ENCODE peak calls at places on chromosomes 6 and 20, in eight cellular contexts. One of them, this sample, is unnamed.

GRCh38 chr6:138248011-138248410 is 29.7 kb upstream of the PBOV1 start:
- DNase-seq in hepatocyte: no peak
- DNase-seq in kidney: no peak
- DNase-seq in CD8-positive, alpha-beta T cell: no peak
- DNase-seq in osteoblast: no peak
- DNase-seq in H1: no peak
- DNase-seq in suprapubic skin: no peak
- DNase-seq in psoas muscle: no peak
- DNase-seq in this sample: no peak

GRCh38 chr6:126252154-126252553 is 87.8 kb upstream of the CENPW start:
- DNase-seq in hepatocyte: no peak
- DNase-seq in kidney: no peak
- DNase-seq in CD8-positive, alpha-beta T cell: no peak
- DNase-seq in osteoblast: no peak
- DNase-seq in H1: no peak
- DNase-seq in suprapubic skin: no peak
- DNase-seq in psoas muscle: no peak
- DNase-seq in this sample: no peak

GRCh38 chr20:17904027-17904426 is 64.6 kb downstream of the SNX5 start:
- DNase-seq in hepatocyte: no peak
- DNase-seq in kidney: no peak
- DNase-seq in CD8-positive, alpha-beta T cell: no peak
- DNase-seq in osteoblast: no peak
- DNase-seq in H1: no peak
- DNase-seq in suprapubic skin: no peak
- DNase-seq in psoas muscle: no peak
- DNase-seq in this sample: no peak

GRCh38 chr20:61874421-61875068 is 191.1 kb downstream of the TAF4 start:
- DNase-seq in hepatocyte: peak; percentile 28
- DNase-seq in kidney: no peak
- DNase-seq in CD8-positive, alpha-beta T cell: no peak
- DNase-seq in osteoblast: no peak
- DNase-seq in H1: peak; percentile 77
- DNase-seq in suprapubic skin: no peak
- DNase-seq in psoas muscle: no peak
- DNase-seq in this sample: no peak

GRCh38 chr6:22636450-22636849 is 67.1 kb downstream of the HDGFL1 start:
- DNase-seq in hepatocyte: no peak
- DNase-seq in kidney: no peak
- DNase-seq in CD8-positive, alpha-beta T cell: no peak
- DNase-seq in osteoblast: no peak
- DNase-seq in H1: no peak
- DNase-seq in suprapubic skin: no peak
- DNase-seq in psoas muscle: no peak
- DNase-seq in this sample: no peak

GRCh38 chr20:57237006-57237953 is 29.2 kb downstream of the BMP7 start:
- DNase-seq in hepatocyte: no peak
- DNase-seq in kidney: no peak
- DNase-seq in CD8-positive, alpha-beta T cell: no peak
- DNase-seq in osteoblast: no peak
- DNase-seq in H1: no peak
- DNase-seq in suprapubic skin: no peak
- DNase-seq in psoas muscle: no peak
- DNase-seq in this sample: no peak

GRCh38 chr20:21557246-21557982 is 43.5 kb upstream of the NKX2-2 start:
- DNase-seq in hepatocyte: no peak
- DNase-seq in kidney: no peak
- DNase-seq in CD8-positive, alpha-beta T cell: peak; percentile 9
- DNase-seq in osteoblast: no peak
- DNase-seq in H1: no peak
- DNase-seq in suprapubic skin: no peak
- DNase-seq in psoas muscle: no peak
- DNase-seq in this sample: no peak

GRCh38 chr20:2705931-2706645 is 13.5 kb downstream of the EBF4 start:
- DNase-seq in hepatocyte: no peak
- DNase-seq in kidney: no peak
- DNase-seq in CD8-positive, alpha-beta T cell: no peak
- DNase-seq in osteoblast: peak; percentile 38
- DNase-seq in H1: no peak
- DNase-seq in suprapubic skin: no peak
- DNase-seq in psoas muscle: no peak
- DNase-seq in this sample: no peak

GRCh38 chr6:137610702-137611101 is 116.5 kb upstream of the OLIG3 start:
- DNase-seq in hepatocyte: no peak
- DNase-seq in kidney: no peak
- DNase-seq in CD8-positive, alpha-beta T cell: no peak
- DNase-seq in osteoblast: no peak
- DNase-seq in H1: no peak
- DNase-seq in suprapubic skin: no peak
- DNase-seq in psoas muscle: no peak
- DNase-seq in this sample: no peak

GRCh38 chr20:11091496-11091895 is 417.7 kb upstream of the JAG1 start:
- DNase-seq in hepatocyte: no peak
- DNase-seq in kidney: no peak
- DNase-seq in CD8-positive, alpha-beta T cell: no peak
- DNase-seq in osteoblast: no peak
- DNase-seq in H1: no peak
- DNase-seq in suprapubic skin: no peak
- DNase-seq in psoas muscle: no peak
- DNase-seq in this sample: no peak

GRCh38 chr20:50915424-50915823 is 15.8 kb downstream of the ADNP start:
- DNase-seq in hepatocyte: no peak
- DNase-seq in kidney: no peak
- DNase-seq in CD8-positive, alpha-beta T cell: no peak
- DNase-seq in osteoblast: peak; percentile 35
- DNase-seq in H1: no peak
- DNase-seq in suprapubic skin: no peak
- DNase-seq in psoas muscle: no peak
- DNase-seq in this sample: no peak

GRCh38 chr6:135323202-135323668 is 142.1 kb downstream of the MYB start:
- DNase-seq in hepatocyte: no peak
- DNase-seq in kidney: no peak
- DNase-seq in CD8-positive, alpha-beta T cell: no peak
- DNase-seq in osteoblast: no peak
- DNase-seq in H1: no peak
- DNase-seq in suprapubic skin: no peak
- DNase-seq in psoas muscle: no peak
- DNase-seq in this sample: no peak

GRCh38 chr6:74936886-74937285 is 269.0 kb downstream of the COL12A1 start:
- DNase-seq in hepatocyte: no peak
- DNase-seq in kidney: no peak
- DNase-seq in CD8-positive, alpha-beta T cell: no peak
- DNase-seq in osteoblast: no peak
- DNase-seq in H1: no peak
- DNase-seq in suprapubic skin: no peak
- DNase-seq in psoas muscle: no peak
- DNase-seq in this sample: no peak

DNA sequence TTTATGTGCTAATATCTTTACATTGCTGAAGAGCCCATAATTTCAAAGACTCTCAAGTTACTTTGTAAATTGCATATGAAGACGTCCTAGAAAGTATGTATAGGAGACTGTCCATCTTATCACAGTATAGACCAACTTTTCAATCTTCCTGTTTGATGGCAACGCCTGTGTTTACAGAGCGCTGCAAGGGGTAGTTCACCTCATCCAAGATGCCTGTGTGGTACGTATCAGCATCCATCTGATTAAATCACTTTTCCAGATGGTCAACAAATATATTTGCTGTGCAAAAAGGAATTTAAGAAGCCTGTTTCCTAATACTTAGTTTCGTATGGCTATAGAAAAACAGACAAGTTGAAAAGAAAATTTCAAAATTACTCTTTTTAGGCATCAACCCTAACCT is 17.9 kb upstream of the PDE10A start:
- DNase-seq in hepatocyte: no peak
- DNase-seq in kidney: no peak
- DNase-seq in CD8-positive, alpha-beta T cell: no peak
- DNase-seq in osteoblast: no peak
- DNase-seq in H1: no peak
- DNase-seq in suprapubic skin: no peak
- DNase-seq in psoas muscle: no peak
- DNase-seq in this sample: no peak
- H3K4me1 ChIP-seq in hepatocyte: no peaks in the 10 kb centered on the region
- H3K4me1 ChIP-seq in kidney: no peaks in the 10 kb centered on the region
- H3K4me1 ChIP-seq in CD8-positive, alpha-beta T cell: no peaks in the 10 kb centered on the region
- H3K4me1 ChIP-seq in osteoblast: no peaks in the 10 kb centered on the region
- H3K4me1 ChIP-seq in H1: no peaks in the 10 kb centered on the region
- H3K4me1 ChIP-seq in suprapubic skin: no peaks in the 10 kb centered on the region
- H3K4me1 ChIP-seq in psoas muscle: no peaks in the 10 kb centered on the region
- H3K4me1 ChIP-seq in this sample: no peaks in the 10 kb centered on the region

GRCh38 chr20:38854654-38855066 is 49.2 kb downstream of the PPP1R16B start:
- DNase-seq in hepatocyte: no peak
- DNase-seq in kidney: no peak
- DNase-seq in CD8-positive, alpha-beta T cell: no peak
- DNase-seq in osteoblast: no peak
- DNase-seq in H1: no peak
- DNase-seq in suprapubic skin: no peak
- DNase-seq in psoas muscle: no peak
- DNase-seq in this sample: no peak
- H3K4me3 ChIP-seq in hepatocyte: no peak overlapping the region
- H3K4me3 ChIP-seq in kidney: no peak overlapping the region
- H3K4me3 ChIP-seq in CD8-positive, alpha-beta T cell: no peak overlapping the region
- H3K4me3 ChIP-seq in osteoblast: no peak overlapping the region
- H3K4me3 ChIP-seq in H1: no peak overlapping the region
- H3K4me3 ChIP-seq in suprapubic skin: no peak overlapping the region
- H3K4me3 ChIP-seq in psoas muscle: no peak overlapping the region
- H3K4me3 ChIP-seq in this sample: no peak overlapping the region

DNA sequence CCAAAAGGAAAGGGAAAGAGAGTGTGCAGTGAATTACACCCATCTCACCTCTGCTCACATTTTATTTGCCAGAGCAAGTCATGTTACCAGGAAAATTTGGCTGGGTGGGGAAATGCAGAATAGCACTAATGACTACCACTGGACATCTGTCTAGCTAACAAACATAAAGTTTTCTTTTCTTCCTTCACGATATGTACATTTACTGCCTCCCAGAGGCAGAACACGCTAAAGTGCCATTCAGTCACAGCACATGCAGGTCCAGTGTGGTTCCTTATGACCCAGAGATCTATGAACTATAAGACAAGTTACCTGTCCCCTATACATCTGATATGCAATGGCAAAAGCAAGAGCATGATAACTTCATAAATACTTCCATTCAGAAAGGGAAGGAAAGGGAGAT is 194.1 kb downstream of the OGFRL1 start:
- DNase-seq in hepatocyte: no peak
- DNase-seq in kidney: no peak
- DNase-seq in CD8-positive, alpha-beta T cell: no peak
- DNase-seq in osteoblast: no peak
- DNase-seq in H1: no peak
- DNase-seq in suprapubic skin: no peak
- DNase-seq in psoas muscle: no peak
- DNase-seq in this sample: no peak
- TF ChIP-seq CTCF in hepatocyte: no peak
- TF ChIP-seq CTCF in kidney: peak; percentile 14
- TF ChIP-seq CTCF in CD8-positive, alpha-beta T cell: no peak
- TF ChIP-seq CTCF in osteoblast: peak; percentile 47
- TF ChIP-seq CTCF in H1: no peak
- TF ChIP-seq CTCF in suprapubic skin: no peak
- TF ChIP-seq CTCF in psoas muscle: peak; percentile 13
- TF ChIP-seq CTCF in this sample: peak; percentile 45

GRCh38 chr20:35734374-35734773 is 7.7 kb downstream of the RBM39 start:
- DNase-seq in hepatocyte: no peak
- DNase-seq in kidney: no peak
- DNase-seq in CD8-positive, alpha-beta T cell: no peak
- DNase-seq in osteoblast: no peak
- DNase-seq in H1: no peak
- DNase-seq in suprapubic skin: no peak
- DNase-seq in psoas muscle: no peak
- DNase-seq in this sample: no peak
- H3K4me1 ChIP-seq in hepatocyte: peaks cover 32% of the 10 kb centered on the region
- H3K4me1 ChIP-seq in kidney: peaks cover 20% of the 10 kb centered on the region
- H3K4me1 ChIP-seq in CD8-positive, alpha-beta T cell: peaks cover 84% of the 10 kb centered on the region
- H3K4me1 ChIP-seq in osteoblast: peaks cover 53% of the 10 kb centered on the region
- H3K4me1 ChIP-seq in H1: no peaks in the 10 kb centered on the region
- H3K4me1 ChIP-seq in suprapubic skin: peaks cover 88% of the 10 kb centered on the region
- H3K4me1 ChIP-seq in psoas muscle: peaks cover 89% of the 10 kb centered on the region
- H3K4me1 ChIP-seq in this sample: peaks cover 59% of the 10 kb centered on the region

GRCh38 chr6:72500669-72501068 is 121.2 kb upstream of the KCNQ5 start:
- DNase-seq in hepatocyte: no peak
- DNase-seq in kidney: no peak
- DNase-seq in CD8-positive, alpha-beta T cell: no peak
- DNase-seq in osteoblast: no peak
- DNase-seq in H1: no peak
- DNase-seq in suprapubic skin: no peak
- DNase-seq in psoas muscle: no peak
- DNase-seq in this sample: no peak

GRCh38 chr6:72505446-72505845 is 116.4 kb upstream of the KCNQ5 start:
- DNase-seq in hepatocyte: no peak
- DNase-seq in kidney: no peak
- DNase-seq in CD8-positive, alpha-beta T cell: no peak
- DNase-seq in osteoblast: no peak
- DNase-seq in H1: no peak
- DNase-seq in suprapubic skin: no peak
- DNase-seq in psoas muscle: no peak
- DNase-seq in this sample: no peak
- H3K4me3 ChIP-seq in hepatocyte: no peak overlapping the region
- H3K4me3 ChIP-seq in kidney: no peak overlapping the region
- H3K4me3 ChIP-seq in CD8-positive, alpha-beta T cell: no peak overlapping the region
- H3K4me3 ChIP-seq in osteoblast: no peak overlapping the region
- H3K4me3 ChIP-seq in H1: no peak overlapping the region
- H3K4me3 ChIP-seq in suprapubic skin: no peak overlapping the region
- H3K4me3 ChIP-seq in psoas muscle: no peak overlapping the region
- H3K4me3 ChIP-seq in this sample: no peak overlapping the region

DNA sequence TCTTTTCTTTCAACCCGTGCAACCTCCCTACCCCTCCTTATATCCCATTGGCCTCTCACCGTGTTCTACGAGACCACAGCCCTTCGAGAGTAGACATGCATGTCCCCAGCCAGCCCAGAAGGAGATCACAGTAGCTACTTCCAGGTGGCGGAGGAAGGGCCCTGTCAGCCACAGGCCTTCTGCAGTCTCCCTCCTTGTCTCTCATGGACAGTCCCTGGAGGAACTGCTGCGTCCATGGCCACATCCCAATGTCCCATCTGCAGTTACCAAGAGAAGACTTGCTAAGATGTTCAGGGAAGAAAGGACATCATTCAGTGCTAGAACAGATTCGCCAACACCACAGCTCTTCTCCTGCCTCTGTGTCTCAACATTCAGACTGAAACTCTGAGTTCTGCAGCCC is 61.6 kb upstream of the QKI start:
- DNase-seq in hepatocyte: no peak
- DNase-seq in kidney: no peak
- DNase-seq in CD8-positive, alpha-beta T cell: no peak
- DNase-seq in osteoblast: no peak
- DNase-seq in H1: no peak
- DNase-seq in suprapubic skin: no peak
- DNase-seq in psoas muscle: no peak
- DNase-seq in this sample: no peak
- TF ChIP-seq CTCF in hepatocyte: no peak
- TF ChIP-seq CTCF in kidney: no peak
- TF ChIP-seq CTCF in CD8-positive, alpha-beta T cell: no peak
- TF ChIP-seq CTCF in osteoblast: no peak
- TF ChIP-seq CTCF in H1: no peak
- TF ChIP-seq CTCF in suprapubic skin: no peak
- TF ChIP-seq CTCF in psoas muscle: no peak
- TF ChIP-seq CTCF in this sample: no peak

DNA sequence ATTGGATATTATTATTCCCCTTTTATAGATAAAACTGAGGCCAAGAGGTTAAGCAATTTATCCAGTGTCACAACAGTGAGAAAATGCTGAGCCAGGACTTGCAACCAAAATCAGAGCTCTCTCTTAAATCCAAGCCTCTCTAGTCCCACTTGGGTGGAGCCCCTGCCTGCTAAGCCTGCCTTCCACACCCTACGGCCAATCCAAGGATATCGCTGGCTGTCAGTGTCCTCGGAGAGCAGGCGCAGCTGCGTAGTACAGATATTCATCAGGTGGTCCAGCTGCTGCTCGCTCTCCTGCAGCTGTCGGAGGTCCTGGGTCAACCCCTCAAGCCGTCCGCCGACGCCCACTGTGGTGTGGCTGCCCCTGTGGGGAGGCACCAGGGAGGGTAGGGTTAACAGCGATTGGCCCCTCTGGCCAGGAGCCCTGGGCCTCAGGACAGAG is 3.8 kb upstream of the NECAB3 start:
- DNase-seq in hepatocyte: no peak
- DNase-seq in kidney: no peak
- DNase-seq in CD8-positive, alpha-beta T cell: no peak
- DNase-seq in osteoblast: peak; percentile 71
- DNase-seq in H1: no peak
- DNase-seq in suprapubic skin: no peak
- DNase-seq in psoas muscle: peak; percentile 62
- DNase-seq in this sample: peak; percentile 82
- H3K4me1 ChIP-seq in hepatocyte: peaks cover 23% of the 10 kb centered on the region
- H3K4me1 ChIP-seq in kidney: no peaks in the 10 kb centered on the region
- H3K4me1 ChIP-seq in CD8-positive, alpha-beta T cell: peaks cover 40% of the 10 kb centered on the region
- H3K4me1 ChIP-seq in osteoblast: peaks cover 37% of the 10 kb centered on the region
- H3K4me1 ChIP-seq in H1: peaks cover 15% of the 10 kb centered on the region
- H3K4me1 ChIP-seq in suprapubic skin: peaks cover 44% of the 10 kb centered on the region
- H3K4me1 ChIP-seq in psoas muscle: peaks cover 9% of the 10 kb centered on the region
- H3K4me1 ChIP-seq in this sample: no peaks in the 10 kb centered on the region